ENCODE peak calls at places on chromosomes 3 and 15, in ten cellular contexts. E is RPMI8226; S is NCI-H2171 treated with DMSO at 0.1 percent for 48 hours; N is natural killer cell treated with Interleukin-12 subunit alpha and Interleukin-12 subunit beta and Interleukin-15 and Interleukin-18, amount 100 ng/mL, for 72 hours; F is T follicular helper cell; O is RKO; M is activated T-cell treated with anti-CD3 and anti-CD28 coated beads, Interleukin-2, amount 50 U/mL, for 1 hour; G is putamen; U is NCI-H1092 treated with DMSO at 0.1 percent for 48 hours; B is astrocyte of the hippocampus. X is an unnamed sample.

GRCh38 chr3:39208463-39209055 is 16.2 kb upstream of the XIRP1 start:
- DNase-seq in M (no peak), E (peak), N (peak), G (peak), F (no peak), O (peak), B (peak), U (peak), S (no peak), X (peak)

GRCh38 chr15:99100245-99101173 is 4.4 kb upstream of the SYNM start:
- DNase-seq in N (peak), S (peak), E (peak), B (peak), U (peak), F (peak), M (peak), O (peak), G (peak), X (peak)

GRCh38 chr3:26753109-26753508 is 130.5 kb downstream of the LRRC3B start:
- DNase-seq in F (no peak), N (no peak), S (no peak), O (no peak), M (no peak), U (no peak), E (no peak), B (no peak), G (no peak), X (no peak)

GRCh38 chr3:149532463-149533180 is 58.1 kb downstream of the TM4SF4 start:
- DNase-seq in S (no peak), N (no peak), B (no peak), G (no peak), M (no peak), O (no peak), E (no peak), U (peak), F (no peak), X (no peak)

GRCh38 chr3:182710557-182711157 is 82.6 kb upstream of the ATP11B start:
- DNase-seq in O (peak), B (peak), G (peak), M (no peak), F (no peak), N (no peak), S (peak), U (peak), E (peak), X (no peak)

GRCh38 chr15:38069001-38069400 is 134.6 kb downstream of the TMCO5A start:
- DNase-seq in E (peak), M (no peak), G (peak), O (peak), N (peak), U (no peak), F (no peak), S (no peak), B (peak), X (peak)

GRCh38 chr3:100993309-100993708 is at the start of gene ABI3BP:
- DNase-seq in S (no peak), N (no peak), F (no peak), E (peak), O (peak), M (no peak), G (no peak), B (peak), U (no peak), X (peak)

GRCh38 chr3:24495334-24495994 is 814 bp upstream of the THRB start:
- DNase-seq in G (peak), E (peak), F (no peak), S (no peak), N (no peak), O (no peak), B (peak), U (no peak), M (no peak), X (no peak)

GRCh38 chr3:128787256-128788253 is 61.6 kb downstream of the RAB7A start:
- DNase-seq in E (peak), S (no peak), G (no peak), U (no peak), M (peak), F (peak), N (peak), O (peak), B (no peak), X (no peak)

X was measured in fibroblast of the conjunctiva.